ENCODE peak calls at places on chromosomes 4 and X, in five cellular contexts. One of them, this sample, is unnamed.

GRCh38 chr4:4269856-4270255 is 20.1 kb downstream of the LYAR start:
- DNase-seq in MM.1S: no peak
- DNase-seq in suprapubic skin: no peak
- DNase-seq in GM23248: no peak
- DNase-seq in Peyer's patch: no peak
- DNase-seq in this sample: no peak

GRCh38 chr4:15197005-15197404 is 194.7 kb downstream of the CPEB2 start:
- DNase-seq in GM23248: peak; percentile 64
- DNase-seq in Peyer's patch: no peak
- DNase-seq in MM.1S: no peak
- DNase-seq in suprapubic skin: no peak
- DNase-seq in this sample: no peak

GRCh38 chr4:138696771-138697170 is 318.8 kb upstream of the NOCT start:
- DNase-seq in GM23248: peak; percentile 19
- DNase-seq in Peyer's patch: no peak
- DNase-seq in MM.1S: no peak
- DNase-seq in suprapubic skin: no peak
- DNase-seq in this sample: no peak

GRCh38 chrX:10755477-10756334 is 135.3 kb upstream of the MID1 start:
- DNase-seq in Peyer's patch: no peak
- DNase-seq in MM.1S: no peak
- DNase-seq in suprapubic skin: no peak
- DNase-seq in GM23248: peak; percentile 67
- DNase-seq in this sample: no peak

GRCh38 chr4:114964016-114964415 is 149.4 kb downstream of the NDST4 start:
- DNase-seq in MM.1S: no peak
- DNase-seq in Peyer's patch: no peak
- DNase-seq in GM23248: no peak
- DNase-seq in suprapubic skin: no peak
- DNase-seq in this sample: no peak

GRCh38 chrX:12681047-12681446 is 110.2 kb upstream of the PRPS2 start:
- DNase-seq in suprapubic skin: no peak
- DNase-seq in GM23248: no peak
- DNase-seq in MM.1S: no peak
- DNase-seq in Peyer's patch: no peak
- DNase-seq in this sample: no peak

GRCh38 chr4:123064390-123064789 is 142.0 kb upstream of the NUDT6 start:
- DNase-seq in suprapubic skin: no peak
- DNase-seq in MM.1S: no peak
- DNase-seq in GM23248: peak; percentile 58
- DNase-seq in Peyer's patch: no peak
- DNase-seq in this sample: no peak

GRCh38 chr4:6087669-6088068 is 69.4 kb upstream of the C4orf50 start:
- DNase-seq in GM23248: peak; percentile 20
- DNase-seq in suprapubic skin: peak; percentile 53
- DNase-seq in MM.1S: no peak
- DNase-seq in Peyer's patch: no peak
- DNase-seq in this sample: no peak

GRCh38 chrX:47936224-47936939 is 67.4 kb downstream of the ZNF182 start:
- DNase-seq in suprapubic skin: no peak
- DNase-seq in Peyer's patch: no peak
- DNase-seq in GM23248: no peak
- DNase-seq in MM.1S: peak; percentile 80
- DNase-seq in this sample: no peak

GRCh38 chrX:37825225-37825842 is 22.0 kb downstream of the DYNLT3 start:
- DNase-seq in Peyer's patch: no peak
- DNase-seq in GM23248: peak; percentile 48
- DNase-seq in MM.1S: peak; percentile 53
- DNase-seq in suprapubic skin: no peak
- DNase-seq in this sample: peak; percentile 61

GRCh38 chr4:102564399-102564921 is 63.3 kb downstream of the NFKB1 start:
- DNase-seq in Peyer's patch: no peak
- DNase-seq in MM.1S: no peak
- DNase-seq in GM23248: peak; percentile 85
- DNase-seq in suprapubic skin: no peak
- DNase-seq in this sample: no peak

GRCh38 chrX:129606918-129607317 is 47.8 kb downstream of the APLN start:
- DNase-seq in GM23248: peak; percentile 57
- DNase-seq in MM.1S: peak; percentile 43
- DNase-seq in Peyer's patch: no peak
- DNase-seq in suprapubic skin: no peak
- DNase-seq in this sample: peak; percentile 67

GRCh38 chrX:104668550-104668949 is 102.6 kb downstream of the IL1RAPL2 start:
- DNase-seq in Peyer's patch: no peak
- DNase-seq in GM23248: peak; percentile 4
- DNase-seq in suprapubic skin: no peak
- DNase-seq in MM.1S: no peak
- DNase-seq in this sample: peak; percentile 21

GRCh38 chr4:13988347-13989265 is 361.1 kb upstream of the BOD1L1 start:
- DNase-seq in GM23248: peak; percentile 97
- DNase-seq in suprapubic skin: no peak
- DNase-seq in Peyer's patch: no peak
- DNase-seq in MM.1S: no peak
- DNase-seq in this sample: peak; percentile 91

GRCh38 chr4:1474126-1475090 is 68.2 kb upstream of the NKX1-1 start:
- DNase-seq in Peyer's patch: peak; percentile 28
- DNase-seq in GM23248: no peak
- DNase-seq in MM.1S: no peak
- DNase-seq in suprapubic skin: peak; percentile 41
- DNase-seq in this sample: peak; percentile 9

GRCh38 chr4:185203380-185204237 is at the start of gene CFAP97:
- DNase-seq in MM.1S: peak; percentile 84
- DNase-seq in GM23248: peak; percentile 97
- DNase-seq in suprapubic skin: peak; percentile 91
- DNase-seq in Peyer's patch: peak; percentile 92
- DNase-seq in this sample: peak; percentile 95

GRCh38 chr4:31645211-31645610 is 925.0 kb downstream of the PCDH7 start:
- DNase-seq in suprapubic skin: no peak
- DNase-seq in GM23248: no peak
- DNase-seq in Peyer's patch: no peak
- DNase-seq in MM.1S: peak; percentile 10
- DNase-seq in this sample: peak; percentile 21

GRCh38 chr4:8289956-8290700 is 20.6 kb downstream of the HTRA3 start:
- DNase-seq in Peyer's patch: peak; percentile 23
- DNase-seq in suprapubic skin: peak; percentile 61
- DNase-seq in MM.1S: no peak
- DNase-seq in GM23248: no peak
- DNase-seq in this sample: no peak

GRCh38 chr4:121564840-121565375 is 131.9 kb downstream of the ANXA5 start:
- DNase-seq in MM.1S: no peak
- DNase-seq in suprapubic skin: no peak
- DNase-seq in Peyer's patch: no peak
- DNase-seq in GM23248: peak; percentile 14
- DNase-seq in this sample: no peak

GRCh38 chrX:119516157-119516702 is 48.0 kb downstream of the SLC25A5 start:
- DNase-seq in Peyer's patch: no peak
- DNase-seq in MM.1S: peak; percentile 78
- DNase-seq in GM23248: peak; percentile 77
- DNase-seq in suprapubic skin: no peak
- DNase-seq in this sample: peak; percentile 60

GRCh38 chrX:100747090-100747489 is 15.2 kb upstream of the SYTL4 start:
- DNase-seq in Peyer's patch: no peak
- DNase-seq in suprapubic skin: no peak
- DNase-seq in MM.1S: no peak
- DNase-seq in GM23248: no peak
- DNase-seq in this sample: no peak

GRCh38 chrX:147978931-147979330 is 2.2 kb upstream of the FMR1NB start:
- DNase-seq in GM23248: peak; percentile 9
- DNase-seq in suprapubic skin: no peak
- DNase-seq in Peyer's patch: no peak
- DNase-seq in MM.1S: no peak
- DNase-seq in this sample: no peak

GRCh38 chrX:153681175-153681574 is 6.6 kb upstream of the SLC6A8 start:
- DNase-seq in GM23248: no peak
- DNase-seq in MM.1S: no peak
- DNase-seq in Peyer's patch: peak; percentile 20
- DNase-seq in suprapubic skin: no peak
- DNase-seq in this sample: no peak

GRCh38 chrX:34578237-34578636 is 78.8 kb downstream of the TMEM47 start:
- DNase-seq in GM23248: peak; percentile 54
- DNase-seq in suprapubic skin: no peak
- DNase-seq in MM.1S: peak; percentile 11
- DNase-seq in Peyer's patch: no peak
- DNase-seq in this sample: no peak

GRCh38 chr4:97262769-97263168 is 880.5 kb downstream of the STPG2 start:
- DNase-seq in Peyer's patch: no peak
- DNase-seq in suprapubic skin: no peak
- DNase-seq in MM.1S: no peak
- DNase-seq in GM23248: no peak
- DNase-seq in this sample: no peak

GRCh38 chrX:49930046-49930445 is 7.7 kb downstream of the CLCN5 start:
- DNase-seq in GM23248: peak; percentile 14
- DNase-seq in MM.1S: no peak
- DNase-seq in Peyer's patch: no peak
- DNase-seq in suprapubic skin: no peak
- DNase-seq in this sample: no peak

GRCh38 chr4:48602222-48602621 is 112.2 kb downstream of the ZAR1 start:
- DNase-seq in GM23248: peak; percentile 80
- DNase-seq in Peyer's patch: no peak
- DNase-seq in MM.1S: no peak
- DNase-seq in suprapubic skin: no peak
- DNase-seq in this sample: no peak

DNA sequence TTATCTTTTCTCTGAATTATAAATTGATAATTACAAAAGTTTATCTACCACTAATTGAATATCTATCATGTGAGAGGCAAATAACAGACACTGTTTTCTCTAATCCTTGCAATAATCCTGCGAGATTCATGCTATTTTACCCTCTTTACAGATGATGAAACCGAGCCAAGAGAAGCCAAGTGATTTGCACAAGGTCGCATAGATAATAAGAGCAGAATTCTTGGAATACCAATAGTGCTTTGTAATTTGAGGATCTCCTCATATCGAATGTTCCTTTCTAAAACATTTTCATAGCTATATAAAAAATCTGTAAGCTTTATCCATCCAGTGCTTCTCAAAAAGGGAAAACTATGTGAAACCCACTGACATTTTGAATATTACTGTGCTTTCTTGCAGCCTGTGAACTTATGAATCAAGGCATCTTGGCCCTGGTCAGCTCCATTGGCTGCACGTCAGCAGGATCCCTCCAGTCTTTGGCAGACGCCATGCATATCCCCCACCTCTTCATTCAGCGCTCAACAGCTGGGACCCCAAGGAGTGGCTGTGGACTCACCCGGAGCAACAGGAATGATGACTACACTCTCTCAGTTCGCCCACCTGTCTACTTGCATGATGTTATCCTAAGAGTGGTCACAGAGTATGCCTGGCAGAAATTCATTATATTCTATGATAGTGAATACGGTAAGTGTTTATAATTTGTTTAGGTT is 743.8 kb upstream of the ATOH1 start:
- DNase-seq in suprapubic skin: no peak
- DNase-seq in MM.1S: no peak
- DNase-seq in GM23248: no peak
- DNase-seq in Peyer's patch: no peak
- DNase-seq in this sample: no peak
- H3K4me1 ChIP-seq in suprapubic skin: no peaks in the 10 kb centered on the region
- H3K4me1 ChIP-seq in MM.1S: no peaks in the 10 kb centered on the region
- H3K4me1 ChIP-seq in GM23248: no peaks in the 10 kb centered on the region
- H3K4me1 ChIP-seq in Peyer's patch: no peaks in the 10 kb centered on the region
- H3K4me1 ChIP-seq in this sample: no peaks in the 10 kb centered on the region

DNA sequence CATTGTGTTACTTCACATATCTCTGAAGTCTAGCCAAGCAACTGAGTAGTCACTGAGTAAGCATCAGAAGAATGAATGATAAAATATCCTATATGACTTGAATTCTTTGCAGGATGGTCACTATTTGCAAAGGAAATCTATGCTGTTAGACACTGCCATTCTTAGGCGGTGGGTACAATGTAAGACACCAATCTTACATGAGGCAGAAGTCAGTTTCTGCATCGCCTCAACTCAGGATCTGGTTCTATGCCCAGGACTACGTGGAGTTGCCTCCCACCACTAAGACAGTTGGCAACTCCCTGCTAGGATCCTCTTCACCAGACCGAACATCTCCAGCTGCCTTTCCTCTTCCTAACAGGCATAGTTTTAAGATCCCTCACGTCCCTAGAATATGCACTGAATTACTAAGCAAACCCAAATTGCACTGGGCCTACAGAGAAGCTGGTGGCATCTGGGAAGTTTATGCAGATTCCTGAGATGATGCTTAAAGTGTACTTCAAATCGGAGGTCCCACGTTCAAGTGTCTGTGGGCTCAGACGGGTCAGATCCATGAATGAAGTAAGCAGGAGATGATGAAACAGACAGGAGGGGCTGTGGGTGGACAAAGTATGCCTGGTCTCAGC is 45.6 kb downstream of the SEL1L3 start:
- DNase-seq in Peyer's patch: no peak
- DNase-seq in MM.1S: no peak
- DNase-seq in GM23248: peak; percentile 91
- DNase-seq in suprapubic skin: no peak
- DNase-seq in this sample: no peak
- H3K27ac ChIP-seq in Peyer's patch: no peak overlapping the region
- H3K27ac ChIP-seq in MM.1S: no peak overlapping the region
- H3K27ac ChIP-seq in GM23248: peak overlapping the region; percentile 80
- H3K27ac ChIP-seq in suprapubic skin: no peak overlapping the region
- H3K27ac ChIP-seq in this sample: no peak overlapping the region

GRCh38 chrX:40683245-40683644 is 35.9 kb upstream of the CXorf38 start:
- DNase-seq in GM23248: peak; percentile 1
- DNase-seq in Peyer's patch: no peak
- DNase-seq in MM.1S: no peak
- DNase-seq in suprapubic skin: no peak
- DNase-seq in this sample: no peak

GRCh38 chrX:40684092-40684491 is 36.7 kb upstream of the CXorf38 start:
- DNase-seq in Peyer's patch: no peak
- DNase-seq in MM.1S: no peak
- DNase-seq in suprapubic skin: no peak
- DNase-seq in GM23248: no peak
- DNase-seq in this sample: no peak

GRCh38 chrX:40685352-40685918 is 38.1 kb upstream of the CXorf38 start:
- DNase-seq in GM23248: no peak
- DNase-seq in MM.1S: no peak
- DNase-seq in Peyer's patch: no peak
- DNase-seq in suprapubic skin: no peak
- DNase-seq in this sample: no peak

GRCh38 chrX:40687169-40687568 is 39.8 kb upstream of the CXorf38 start:
- DNase-seq in GM23248: no peak
- DNase-seq in suprapubic skin: no peak
- DNase-seq in Peyer's patch: no peak
- DNase-seq in MM.1S: no peak
- DNase-seq in this sample: no peak

GRCh38 chrX:40688976-40689375 is 41.6 kb upstream of the CXorf38 start:
- DNase-seq in suprapubic skin: no peak
- DNase-seq in GM23248: no peak
- DNase-seq in Peyer's patch: no peak
- DNase-seq in MM.1S: no peak
- DNase-seq in this sample: no peak
- H3K4me1 ChIP-seq in suprapubic skin: no peaks in the 10 kb centered on the region
- H3K4me1 ChIP-seq in GM23248: no peaks in the 10 kb centered on the region
- H3K4me1 ChIP-seq in Peyer's patch: no peaks in the 10 kb centered on the region
- H3K4me1 ChIP-seq in MM.1S: peaks cover 6% of the 10 kb centered on the region
- H3K4me1 ChIP-seq in this sample: no peaks in the 10 kb centered on the region

DNA sequence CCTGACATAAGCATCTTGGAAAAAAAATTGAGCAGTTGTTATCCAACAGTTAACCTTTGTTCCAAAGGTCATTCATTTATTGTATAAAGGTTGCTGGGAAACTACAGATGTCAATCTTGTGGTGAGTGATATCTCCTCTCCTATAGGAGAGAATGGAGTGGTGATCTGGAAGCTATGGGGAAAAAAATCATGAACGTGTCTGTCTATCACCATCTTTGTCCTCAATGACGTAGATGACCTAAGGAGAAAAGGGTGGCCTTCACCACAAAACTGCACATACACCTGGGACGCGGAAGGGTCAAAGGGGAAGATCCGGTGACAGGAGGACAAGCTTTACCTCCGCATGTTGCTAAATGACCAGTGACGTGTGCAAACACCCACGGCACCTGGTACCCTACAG is 27.3 kb downstream of the ASB5 start:
- DNase-seq in MM.1S: no peak
- DNase-seq in Peyer's patch: no peak
- DNase-seq in suprapubic skin: no peak
- DNase-seq in GM23248: no peak
- DNase-seq in this sample: no peak
- H3K27ac ChIP-seq in MM.1S: no peak overlapping the region
- H3K27ac ChIP-seq in Peyer's patch: no peak overlapping the region
- H3K27ac ChIP-seq in suprapubic skin: no peak overlapping the region
- H3K27ac ChIP-seq in GM23248: no peak overlapping the region
- H3K27ac ChIP-seq in this sample: no peak overlapping the region